ENCODE peak calls at places on chromosomes 3 and 15, in six cellular contexts. V is MV-4-11; A is stimulated activated CD8-positive, alpha-beta memory T cell treated with anti-CD3 and anti-CD28 coated beads, Interleukin-15, amount 100 ng/mL, for 24 hours; D is cardiac muscle cell; Y is Calu3; J is NCI-H524. K is an unnamed sample.

GRCh38 chr15:68528891-68529290 is 49.9 kb upstream of the CORO2B start:
- DNase-seq in D (peak), A (no peak), V (peak), Y (no peak), J (no peak), K (no peak)

GRCh38 chr15:52241489-52241888 is 50.3 kb upstream of the GNB5 start:
- DNase-seq in J (no peak), V (no peak), Y (no peak), A (no peak), D (no peak), K (no peak)

GRCh38 chr15:50909044-50909342 is 510 bp downstream of the AP4E1 start:
- DNase-seq in J (no peak), D (no peak), Y (no peak), V (no peak), A (no peak), K (no peak)

GRCh38 chr15:95799286-95800187 is 531.0 kb upstream of the NR2F2 start:
- DNase-seq in A (no peak), D (peak), V (peak), J (no peak), Y (no peak), K (no peak)

GRCh38 chr15:25183581-25184330 is 229.0 kb downstream of the SNRPN start:
- DNase-seq in Y (no peak), A (no peak), D (no peak), J (no peak), V (no peak), K (no peak)

GRCh38 chr3:45976191-45977091 is 19.2 kb downstream of the FYCO1 start:
- DNase-seq in Y (no peak), A (no peak), J (no peak), V (no peak), D (no peak), K (no peak)

GRCh38 chr3:156273068-156273709 is 152.8 kb downstream of the KCNAB1 start:
- DNase-seq in A (no peak), J (no peak), V (no peak), Y (no peak), D (no peak), K (no peak)

GRCh38 chr15:65613365-65613764 is 2.4 kb upstream of the INTS14 start:
- DNase-seq in J (no peak), A (no peak), V (no peak), D (no peak), Y (no peak), K (no peak)

GRCh38 chr15:84603630-84604379 is 3.0 kb downstream of the ZSCAN2 start:
- DNase-seq in Y (no peak), V (no peak), D (no peak), J (no peak), A (no peak), K (no peak)

GRCh38 chr3:160400631-160401150 is 1.2 kb downstream of the SMC4 start:
- DNase-seq in V (no peak), A (peak), D (peak), J (no peak), Y (peak), K (peak)

GRCh38 chr3:45660567-45660901 is 28.7 kb upstream of the SACM1L start:
- DNase-seq in A (no peak), Y (no peak), J (no peak), D (no peak), V (no peak), K (no peak)

GRCh38 chr3:94433811-94434210 is 370.9 kb downstream of the NSUN3 start:
- DNase-seq in V (no peak), A (no peak), Y (no peak), J (no peak), D (peak), K (no peak)

GRCh38 chr3:171646357-171647133 is 163.7 kb downstream of the PLD1 start:
- DNase-seq in J (peak), Y (no peak), A (no peak), D (peak), V (peak), K (no peak)

GRCh38 chr3:117736851-117737250 is 1027.3 kb downstream of the TUSC7 start:
- DNase-seq in A (no peak), J (no peak), D (no peak), Y (no peak), V (no peak), K (no peak)

GRCh38 chr3:189664311-189664710 is 33.1 kb downstream of the TP63 start:
- DNase-seq in A (no peak), Y (no peak), D (peak), V (peak), J (no peak), K (no peak)

GRCh38 chr3:24494616-24495333 is at the start of gene THRB:
- DNase-seq in J (peak), D (peak), V (no peak), Y (peak), A (no peak), K (peak)

GRCh38 chr3:158355623-158356588 is 215.1 kb upstream of the MLF1 start:
- DNase-seq in A (no peak), J (no peak), D (no peak), Y (no peak), V (no peak), K (no peak)

GRCh38 chr3:132253262-132253878 is 63.8 kb upstream of the ACP3 start:
- DNase-seq in J (no peak), Y (peak), A (no peak), V (peak), D (peak), K (peak)

K was measured in colonic mucosa.